ENCODE peak calls at places on chromosomes 13 and 19, in six cellular contexts. G is H1, D is GM12891, V is GM12878, K is HepG2, I is K562. U is an unnamed sample.
A peak's percentile ranks its signal among the peaks of the same experiment; 100 is the strongest.

GRCh38 chr19:47714339-47714738 is 1.1 kb downstream of the EHD2 start:
- DNase-seq in G (no peak), D (no peak), V (no peak), K (no peak), I (no peak), U (no peak)

GRCh38 chr13:97506511-97506910 is 72.5 kb downstream of the RAP2A start:
- DNase-seq in G (no peak), D (no peak), V (no peak), K (no peak), I (no peak), U (no peak)

GRCh38 chr13:63438951-63439350 is 2023.3 kb upstream of the PCDH20 start:
- DNase-seq in G (no peak), D (no peak), V (no peak), K (no peak), I (no peak), U (no peak)

GRCh38 chr19:15251749-15252397 is 19.6 kb upstream of the EPHX3 start:
- DNase-seq in G (peak; percentile 46), D (no peak), V (no peak), K (peak; percentile 40), I (peak; percentile 33), U (no peak)

GRCh38 chr13:106348032-106348431 is 187.4 kb downstream of the EFNB2 start:
- DNase-seq in G (no peak), D (no peak), V (no peak), K (no peak), I (no peak), U (no peak)

GRCh38 chr13:38350114-38350617 is 515 bp downstream of the UFM1 start:
- DNase-seq in G (no peak), D (no peak), V (no peak), K (peak; percentile 49), I (peak; percentile 54), U (no peak)

GRCh38 chr19:30161770-30162169 is 210.4 kb upstream of the ZNF536 start:
- DNase-seq in G (no peak), D (no peak), V (no peak), K (no peak), I (no peak), U (no peak)

GRCh38 chr13:99690426-99691189 is 189.3 kb downstream of the TM9SF2 start:
- DNase-seq in G (no peak), D (no peak), V (no peak), K (no peak), I (no peak), U (no peak)

GRCh38 chr13:47046706-47047105 is 149.9 kb upstream of the HTR2A start:
- DNase-seq in G (no peak), D (no peak), V (no peak), K (no peak), I (no peak), U (no peak)

GRCh38 chr19:50890422-50891252 is 17.4 kb downstream of the KLK2 start:
- DNase-seq in G (no peak), D (no peak), V (peak; percentile 46), K (no peak), I (no peak), U (no peak)

GRCh38 chr13:99722419-99722818 is 221.1 kb downstream of the TM9SF2 start:
- DNase-seq in G (no peak), D (no peak), V (no peak), K (no peak), I (no peak), U (no peak)

GRCh38 chr13:62747152-62747551 is 1331.5 kb upstream of the PCDH20 start:
- DNase-seq in G (no peak), D (no peak), V (no peak), K (no peak), I (no peak), U (no peak)

GRCh38 chr13:106882222-106882621 is 314.3 kb upstream of the ARGLU1 start:
- DNase-seq in G (no peak), D (no peak), V (no peak), K (no peak), I (no peak), U (no peak)

GRCh38 chr13:45222919-45223318 is 22.1 kb upstream of the KCTD4 start:
- DNase-seq in G (no peak), D (no peak), V (no peak), K (no peak), I (no peak), U (no peak)

GRCh38 chr13:27353166-27353583 is 71.2 kb upstream of the GTF3A start:
- DNase-seq in G (no peak), D (peak; percentile 77), V (peak; percentile 89), K (peak; percentile 30), I (no peak), U (peak; percentile 74)

GRCh38 chr13:50915562-50915961 is 6.0 kb downstream of the RNASEH2B start:
- DNase-seq in G (no peak), D (no peak), V (no peak), K (no peak), I (peak; percentile 61), U (no peak)

GRCh38 chr13:36815069-36815468 is 4.0 kb upstream of the RFXAP start:
- DNase-seq in G (no peak), D (no peak), V (no peak), K (peak; percentile 28), I (peak; percentile 30), U (no peak)

GRCh38 chr19:46495789-46496099 is at the start of gene PNMA8B:
- DNase-seq in G (peak; percentile 78), D (peak; percentile 70), V (no peak), K (no peak), I (peak; percentile 51), U (no peak)

GRCh38 chr19:48571378-48572162 is 19.6 kb downstream of the SULT2B1 start:
- DNase-seq in G (no peak), D (no peak), V (no peak), K (peak; percentile 90), I (no peak), U (no peak)

GRCh38 chr19:2488942-2489731 is 13.2 kb downstream of the GADD45B start:
- DNase-seq in G (no peak), D (no peak), V (no peak), K (no peak), I (no peak), U (peak; percentile 61)

GRCh38 chr13:48653074-48654054 is at the start of gene CYSLTR2:
- DNase-seq in G (no peak), D (no peak), V (peak; percentile 35), K (no peak), I (no peak), U (no peak)

GRCh38 chr19:2422951-2423880 is 4.2 kb downstream of the TIMM13 start:
- DNase-seq in G (no peak), D (no peak), V (no peak), K (no peak), I (no peak), U (no peak)

GRCh38 chr19:1106841-1107654 is 3.3 kb downstream of the GPX4 start:
- DNase-seq in G (no peak), D (no peak), V (no peak), K (peak; percentile 20), I (peak; percentile 64), U (no peak)

DNA sequence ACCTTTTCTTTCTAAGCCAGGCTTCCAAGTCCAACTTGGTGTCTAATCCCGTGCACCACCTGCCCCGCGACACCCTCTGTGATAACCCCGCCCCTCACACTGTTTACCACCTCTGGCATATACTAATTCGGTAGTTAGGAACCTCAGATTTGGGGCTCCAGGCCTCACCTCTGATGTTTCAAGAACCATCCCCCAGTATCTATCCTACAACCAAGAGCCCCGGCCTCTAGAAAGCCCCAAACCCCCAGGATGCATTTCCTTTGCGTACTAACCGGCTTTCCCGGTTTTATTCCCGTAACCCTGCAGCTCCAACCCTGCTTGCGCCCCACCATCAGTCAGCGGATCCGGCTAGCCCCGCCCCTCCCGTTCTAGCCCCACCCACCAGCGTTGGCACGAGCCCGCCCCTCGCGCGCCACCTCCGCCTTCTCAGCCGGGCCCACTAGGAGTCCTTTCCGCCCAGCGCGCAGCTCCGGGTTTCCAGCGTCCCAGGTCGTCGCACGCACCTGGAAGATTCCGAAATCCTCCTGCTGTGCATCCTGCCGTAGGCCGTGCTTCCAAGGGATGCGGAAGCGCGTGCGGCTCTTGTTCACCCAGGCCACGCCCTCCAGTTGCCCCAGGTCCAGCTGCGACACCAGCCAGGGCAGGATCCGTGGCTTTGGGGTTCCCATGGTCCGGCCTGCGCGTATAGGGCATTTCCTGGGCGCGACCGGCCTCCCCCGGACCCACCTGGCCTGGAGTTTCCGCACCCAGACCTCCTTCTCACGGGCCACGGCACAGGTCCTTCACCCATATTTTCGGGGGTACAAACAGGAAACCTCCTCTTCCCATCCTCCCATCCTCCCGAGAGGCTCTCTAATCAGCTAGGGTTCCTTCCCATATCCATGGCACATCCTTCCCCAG is 1.2 kb downstream of the IRF3 start:
- DNase-seq in G (peak; percentile 82), D (peak; percentile 83), V (no peak), K (peak; percentile 80), I (peak; percentile 87), U (peak; percentile 91)
- TF ChIP-seq POLR2A in G (peak; percentile 78), D (peak; percentile 18), V (peak; percentile 79), K (peak; percentile 53), I (peak; percentile 66), U (peak; percentile 40)

DNA sequence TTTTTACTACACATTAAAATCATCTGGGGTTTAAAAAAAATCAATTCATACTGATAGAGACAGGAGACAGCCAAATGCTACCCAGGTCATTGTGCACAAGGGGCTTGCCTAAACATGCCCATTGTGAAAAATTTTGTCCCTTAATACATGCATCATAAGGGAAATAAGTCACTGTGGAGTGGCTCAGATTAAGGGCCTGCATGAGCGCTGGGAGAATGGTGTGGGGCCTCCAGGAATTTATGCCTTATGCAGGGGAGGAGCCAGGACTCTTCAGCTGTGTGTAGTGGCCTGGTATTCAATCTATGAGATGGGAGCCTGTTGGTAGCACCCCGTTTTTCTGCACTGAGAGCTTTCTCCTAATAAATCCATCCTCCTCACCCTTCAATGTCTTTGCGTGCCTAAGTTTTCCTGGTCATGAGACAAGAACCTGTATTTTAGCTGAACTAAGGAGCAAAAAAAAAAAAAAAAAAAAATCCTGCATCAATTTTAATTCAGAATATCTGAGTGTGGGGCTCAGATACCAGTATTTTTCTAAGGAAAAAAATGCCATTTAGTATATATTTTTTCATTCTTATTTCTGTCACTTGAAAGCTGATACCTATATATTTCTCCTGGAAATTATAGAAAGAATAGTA is 997.6 kb upstream of the ATXN8OS start:
- DNase-seq in G (no peak), D (no peak), V (no peak), K (no peak), I (no peak), U (no peak)
- TF ChIP-seq TAF1 in G (no peak), D (no peak), V (no peak), K (no peak), I (no peak), U (no peak)

DNA sequence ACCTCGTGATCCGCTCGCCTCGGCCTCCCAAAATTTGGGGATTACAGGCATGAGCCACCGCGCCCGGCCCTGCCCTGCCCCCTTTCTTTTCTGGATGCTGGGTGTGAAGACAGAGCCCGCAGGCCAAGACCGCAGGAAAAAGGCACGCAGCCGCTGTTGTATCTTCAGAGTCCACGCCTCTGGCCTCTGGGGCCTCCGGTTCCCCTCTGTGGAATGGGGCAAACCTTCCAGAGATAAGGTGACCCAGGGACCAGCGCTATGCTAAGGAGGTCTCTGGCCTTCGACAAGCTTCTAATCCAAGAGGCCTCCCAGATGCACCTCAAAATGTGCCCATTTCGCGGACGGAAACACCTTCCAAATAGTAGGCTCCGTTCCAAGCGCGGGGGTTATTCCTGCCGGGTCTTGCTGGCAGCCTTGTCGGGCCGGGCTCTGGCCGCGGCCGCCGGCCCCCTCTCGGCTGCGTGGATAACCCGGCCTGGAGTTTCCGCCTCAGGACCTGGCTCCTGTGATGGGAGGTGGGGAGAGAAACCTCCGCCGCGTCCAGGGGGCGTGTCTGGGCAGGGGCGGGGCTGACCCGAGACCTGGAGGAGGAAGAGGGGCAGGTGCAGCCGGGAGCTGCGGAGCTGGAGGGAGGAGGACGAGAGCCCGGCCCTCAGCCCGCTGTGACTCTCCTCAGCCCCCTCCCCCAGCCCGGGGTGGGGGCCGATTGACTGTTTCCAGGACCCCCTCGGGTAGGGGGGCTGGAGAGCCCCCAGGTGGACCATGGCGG is 13.1 kb downstream of the TJP3 start:
- DNase-seq in G (peak; percentile 90), D (peak; percentile 94), V (no peak), K (peak; percentile 59), I (peak; percentile 96), U (peak; percentile 92)
- TF ChIP-seq POLR2AphosphoS5 in G (no peak), D (no peak), V (no peak), K (no peak), I (no peak), U (no peak)

GRCh38 chr13:80341098-80341701 is at the start of gene SPRY2:
- DNase-seq in G (peak; percentile 89), D (no peak), V (no peak), K (peak; percentile 94), I (peak; percentile 89), U (no peak)
- TF ChIP-seq POLR2A in G (peak; percentile 88), D (no peak), V (no peak), K (peak; percentile 68), I (peak; percentile 65), U (no peak)

U was measured in GM12892.